ENCODE peak calls at places on chromosomes 3 and 15, in ten cellular contexts. D is ELR; H is pulmonary artery endothelial cell; G is GM20000; I is SK-MEL-5; Q is NCI-H2081; E is HEK293T; X is stimulated activated CD4-positive, alpha-beta T cell treated with anti-CD3 and anti-CD28 coated beads, Interleukin-2, amount 100 ng/mL, for 4 hours; O is stimulated activated naive B cell treated with anti-CD40 and anti-IgM and Interleukin-4, amounts not matched to agents 10 μg/mL and 1 μg/mL and 100 μg/mL, for 72 hours; V is NCI-H1105. K is an unnamed sample.

GRCh38 chr15:80202016-80202315 is 49.2 kb downstream of the FAH start:
- DNase-seq in O (no peak), X (no peak), D (no peak), Q (no peak), G (no peak), H (no peak), E (no peak), V (no peak), I (no peak), K (no peak)

GRCh38 chr3:78798266-78798832 is 969.4 kb downstream of the ROBO1 start:
- DNase-seq in H (no peak), V (no peak), I (no peak), Q (no peak), O (no peak), E (no peak), G (no peak), X (no peak), D (no peak), K (peak)

GRCh38 chr3:179324270-179324754 is 1.5 kb downstream of the ZNF639 start:
- DNase-seq in D (peak), X (no peak), H (no peak), I (peak), Q (peak), V (no peak), G (peak), E (no peak), O (no peak), K (peak)

GRCh38 chr15:23606226-23606625 is 40.8 kb downstream of the MKRN3 start:
- DNase-seq in D (no peak), Q (no peak), X (no peak), H (no peak), E (no peak), V (no peak), G (no peak), I (peak), O (no peak), K (no peak)

GRCh38 chr3:155078959-155079794 is 942 bp upstream of the MME start:
- DNase-seq in D (peak), Q (no peak), E (peak), V (no peak), I (no peak), G (no peak), O (no peak), H (no peak), X (no peak), K (no peak)

GRCh38 chr3:63644212-63644777 is 8.2 kb upstream of the SNTN start:
- DNase-seq in Q (no peak), V (no peak), E (no peak), G (no peak), D (no peak), X (no peak), O (no peak), H (no peak), I (no peak), K (no peak)

GRCh38 chr15:88882745-88883144 is 12.6 kb downstream of the HAPLN3 start:
- DNase-seq in G (no peak), Q (no peak), H (no peak), D (peak), V (no peak), X (no peak), E (no peak), I (no peak), O (no peak), K (peak)

GRCh38 chr3:62587169-62587568 is 213.8 kb upstream of the FEZF2 start:
- DNase-seq in G (no peak), O (no peak), E (no peak), I (no peak), V (no peak), X (no peak), Q (no peak), H (no peak), D (peak), K (peak)

GRCh38 chr3:196585044-196585757 is 16.7 kb downstream of the FBXO45 start:
- DNase-seq in Q (no peak), O (no peak), G (no peak), V (no peak), X (no peak), E (no peak), H (no peak), I (no peak), D (no peak), K (no peak)

GRCh38 chr3:120637836-120638559 is 41.9 kb downstream of the NDUFB4 start:
- DNase-seq in H (no peak), Q (no peak), E (no peak), I (no peak), O (no peak), D (no peak), G (no peak), V (no peak), X (no peak), K (no peak)

GRCh38 chr15:44654858-44655257 is 8.6 kb downstream of the SPG11 start:
- DNase-seq in G (no peak), H (no peak), E (no peak), Q (no peak), X (no peak), V (no peak), I (no peak), O (no peak), D (no peak), K (no peak)

GRCh38 chr3:106333911-106334618 is 465.3 kb upstream of the CBLB start:
- DNase-seq in Q (no peak), I (no peak), D (peak), V (no peak), G (no peak), X (peak), H (no peak), E (no peak), O (peak), K (peak)

GRCh38 chr3:46007280-46007679 is 11.7 kb upstream of the FYCO1 start:
- DNase-seq in D (no peak), H (no peak), Q (no peak), I (no peak), O (no peak), X (no peak), E (no peak), G (no peak), V (no peak), K (no peak)

GRCh38 chr3:33096103-33096868 is 660 bp downstream of the GLB1 start:
- DNase-seq in V (no peak), O (peak), E (peak), I (peak), G (peak), D (peak), H (no peak), X (no peak), Q (no peak), K (peak)

GRCh38 chr3:45611619-45612018 is 17.1 kb downstream of the LIMD1 start:
- DNase-seq in I (peak), Q (no peak), V (no peak), D (no peak), O (no peak), X (no peak), G (no peak), H (no peak), E (no peak), K (peak)

GRCh38 chr3:167493240-167493639 is 19.4 kb upstream of the SERPINI2 start:
- DNase-seq in Q (no peak), O (no peak), X (no peak), G (no peak), I (peak), E (peak), H (no peak), V (no peak), D (peak), K (peak)

GRCh38 chr15:101145362-101145761 is 106.5 kb downstream of the CHSY1 start:
- DNase-seq in V (no peak), Q (no peak), D (no peak), E (no peak), H (no peak), I (peak), O (no peak), G (no peak), X (no peak), K (no peak)

GRCh38 chr3:158273646-158274045 is 163.8 kb downstream of the RSRC1 start:
- DNase-seq in H (no peak), I (no peak), E (no peak), G (no peak), V (no peak), X (no peak), O (no peak), Q (no peak), D (no peak), K (no peak)

GRCh38 chr3:97931218-97931617 is 41.0 kb downstream of the RIOX2 start:
- DNase-seq in G (no peak), X (no peak), H (no peak), V (no peak), I (no peak), O (no peak), E (no peak), Q (no peak), D (no peak), K (no peak)

GRCh38 chr3:151015762-151016161 is 43.2 kb upstream of the CLRN1 start:
- DNase-seq in Q (no peak), V (no peak), I (no peak), X (no peak), H (no peak), D (no peak), G (no peak), E (no peak), O (no peak), K (no peak)

GRCh38 chr3:171315919-171316318 is 144.3 kb downstream of the TNIK start:
- DNase-seq in H (no peak), D (no peak), I (no peak), Q (no peak), O (no peak), V (no peak), X (no peak), G (no peak), E (no peak), K (no peak)

GRCh38 chr15:70947369-70948335 is 55.0 kb downstream of the LRRC49 start:
- DNase-seq in X (no peak), Q (no peak), O (no peak), E (no peak), D (no peak), I (no peak), H (no peak), V (no peak), G (no peak), K (no peak)

GRCh38 chr15:25439456-25439836 is 622 bp upstream of the UBE3A start:
- DNase-seq in O (no peak), H (no peak), X (no peak), I (peak), D (peak), Q (no peak), E (no peak), G (peak), V (no peak), K (peak)

GRCh38 chr3:158532099-158532734 is 38.8 kb upstream of the MLF1 start:
- DNase-seq in O (no peak), D (peak), H (peak), E (peak), X (no peak), I (peak), V (peak), Q (peak), G (peak), K (peak)

GRCh38 chr15:81097893-81098280 is 36.2 kb upstream of the CFAP161 start:
- DNase-seq in H (no peak), I (no peak), G (no peak), V (no peak), D (no peak), Q (no peak), X (no peak), O (no peak), E (no peak), K (peak)

GRCh38 chr3:152688313-152688712 is 146.6 kb upstream of the P2RY1 start:
- DNase-seq in X (no peak), Q (no peak), D (peak), V (no peak), H (no peak), E (no peak), I (peak), G (no peak), O (no peak), K (peak)

GRCh38 chr3:107065094-107065861 is 312.0 kb upstream of the CCDC54 start:
- DNase-seq in H (no peak), D (no peak), O (no peak), Q (peak), E (no peak), I (no peak), G (no peak), V (peak), X (no peak), K (peak)

GRCh38 chr3:129504471-129505100 is 23.9 kb upstream of the RHO start:
- DNase-seq in Q (no peak), X (no peak), D (no peak), O (no peak), I (no peak), G (no peak), V (no peak), E (no peak), H (no peak), K (no peak)

GRCh38 chr3:152909180-152909883 is 74.4 kb downstream of the P2RY1 start:
- DNase-seq in H (no peak), Q (no peak), I (peak), G (no peak), O (no peak), V (no peak), D (no peak), X (no peak), E (no peak), K (peak)

GRCh38 chr3:64158334-64158733 is 66.9 kb downstream of the PRICKLE2 start:
- DNase-seq in I (no peak), V (no peak), Q (no peak), X (no peak), D (peak), G (no peak), O (no peak), H (no peak), E (no peak), K (peak)

GRCh38 chr3:183534249-183534648 is 21.3 kb downstream of the KLHL6 start:
- DNase-seq in D (peak), I (peak), H (no peak), E (no peak), G (no peak), X (no peak), O (no peak), V (no peak), Q (no peak), K (peak)

GRCh38 chr3:62602987-62603386 is 229.6 kb upstream of the FEZF2 start:
- DNase-seq in H (no peak), X (no peak), V (no peak), Q (no peak), G (no peak), E (no peak), O (no peak), D (peak), I (no peak), K (no peak)

GRCh38 chr3:124952456-124952855 is 17.9 kb upstream of the MUC13 start:
- DNase-seq in G (no peak), H (no peak), X (no peak), Q (peak), O (no peak), I (peak), E (no peak), V (peak), D (no peak), K (no peak)

GRCh38 chr3:64449026-64449425 is 223.8 kb upstream of the PRICKLE2 start:
- DNase-seq in G (no peak), E (no peak), D (no peak), I (no peak), H (no peak), O (no peak), Q (no peak), X (no peak), V (no peak), K (no peak)

GRCh38 chr15:96728591-96728990 is 398.1 kb downstream of the NR2F2 start:
- DNase-seq in O (no peak), I (no peak), E (no peak), H (no peak), D (no peak), X (no peak), Q (peak), V (no peak), G (no peak), K (no peak)

GRCh38 chr3:157786216-157786615 is 283.0 kb upstream of the VEPH1 start:
- DNase-seq in G (no peak), O (no peak), I (no peak), E (no peak), H (no peak), V (no peak), Q (no peak), X (no peak), D (peak), K (peak)

GRCh38 chr3:36695769-36696137 is 68.6 kb downstream of the DCLK3 start:
- DNase-seq in X (no peak), O (no peak), G (no peak), I (no peak), E (no peak), H (no peak), V (no peak), Q (no peak), D (peak), K (peak)

GRCh38 chr3:72999971-73000370 is 3.4 kb downstream of the PPP4R2 start:
- DNase-seq in H (no peak), X (no peak), Q (no peak), V (no peak), G (no peak), E (no peak), O (no peak), I (no peak), D (no peak), K (no peak)

GRCh38 chr15:45640610-45641009 is 5.8 kb downstream of the SQOR start:
- DNase-seq in E (no peak), D (peak), V (no peak), Q (no peak), H (peak), I (peak), G (no peak), O (no peak), X (no peak), K (peak)

GRCh38 chr3:156332304-156332703 is 211.9 kb downstream of the KCNAB1 start:
- DNase-seq in D (no peak), V (no peak), G (no peak), Q (no peak), E (no peak), X (no peak), I (peak), O (no peak), H (no peak), K (no peak)

K was measured in PC-3.